ENCODE peak calls at places on chromosome 20, in nine cellular contexts. I, M, P, G, X, O, K, U and D are unnamed samples.

GRCh38 chr20:51871943-51872342 is 69.6 kb upstream of the SALL4 start:
- DNase-seq in I (no peak), M (no peak), P (no peak), G (peak), X (peak), O (no peak), K (no peak), U (peak), D (peak)

GRCh38 chr20:42714298-42715141 is 475.2 kb downstream of the PTPRT start:
- DNase-seq in I (no peak), M (no peak), P (peak), G (no peak), X (peak), O (no peak), K (no peak), U (no peak), D (no peak)

GRCh38 chr20:32885201-32885600 is 26.5 kb downstream of the EFCAB8 start:
- DNase-seq in I (no peak), M (no peak), P (no peak), G (no peak), X (no peak), O (no peak), K (no peak), U (no peak), D (no peak)

GRCh38 chr20:23143098-23143497 is 57.0 kb upstream of the CD93 start:
- DNase-seq in I (no peak), M (no peak), P (peak), G (no peak), X (peak), O (peak), K (no peak), U (peak), D (no peak)

GRCh38 chr20:45999908-46000570 is 8.7 kb upstream of the MMP9 start:
- DNase-seq in I (no peak), M (no peak), P (no peak), G (no peak), X (no peak), O (no peak), K (no peak), U (no peak), D (no peak)

GRCh38 chr20:16701296-16701695 is 28.5 kb upstream of the SNRPB2 start:
- DNase-seq in I (no peak), M (peak), P (no peak), G (no peak), X (no peak), O (peak), K (no peak), U (peak), D (no peak)

GRCh38 chr20:58020656-58021454 is 207.6 kb downstream of the ANKRD60 start:
- DNase-seq in I (peak), M (no peak), P (no peak), G (no peak), X (no peak), O (no peak), K (no peak), U (no peak), D (peak)

GRCh38 chr20:1474325-1474724 is 7.7 kb upstream of the NSFL1C start:
- DNase-seq in I (no peak), M (no peak), P (no peak), G (no peak), X (no peak), O (no peak), K (no peak), U (no peak), D (no peak)